ENCODE peak calls at places on chromosomes 5 and 9, in four cellular contexts. C, E, A and F are unnamed samples.

GRCh38 chr9:89659473-89660256 is 54.9 kb downstream of the GADD45G start:
- DNase-seq in C (no peak), E (no peak), A (no peak), F (no peak)

GRCh38 chr9:117278020-117278419 is 136.8 kb downstream of the ASTN2 start:
- DNase-seq in C (no peak), E (no peak), A (no peak), F (no peak)

GRCh38 chr5:139709587-139710369 is 61.6 kb downstream of the CXXC5 start:
- DNase-seq in C (no peak), E (peak; percentile 75), A (no peak), F (no peak)

GRCh38 chr9:34884732-34885131 is 73.4 kb upstream of the PHF24 start:
- DNase-seq in C (no peak), E (peak; percentile 28), A (no peak), F (no peak)

GRCh38 chr9:109176386-109176785 is 9.3 kb upstream of the FRRS1L start:
- DNase-seq in C (no peak), E (no peak), A (no peak), F (no peak)

GRCh38 chr9:133950206-133950915 is 41.8 kb downstream of the VAV2 start:
- DNase-seq in C (no peak), E (no peak), A (peak; percentile 34), F (no peak)

GRCh38 chr5:172939045-172939444 is 20.2 kb upstream of the RPL26L1 start:
- DNase-seq in C (no peak), E (no peak), A (no peak), F (peak; percentile 57)

GRCh38 chr5:66247176-66247960 is 103.3 kb downstream of the SREK1 start:
- DNase-seq in C (no peak), E (no peak), A (peak; percentile 81), F (no peak)

GRCh38 chr5:145951071-145951470 is 14.7 kb downstream of the SH3RF2 start:
- DNase-seq in C (no peak), E (no peak), A (no peak), F (no peak)

GRCh38 chr5:145872486-145872885 is 328 bp downstream of the GRXCR2 start:
- DNase-seq in C (no peak), E (no peak), A (no peak), F (no peak)

GRCh38 chr5:136981936-136982335 is 517.2 kb downstream of the SPOCK1 start:
- DNase-seq in C (no peak), E (no peak), A (no peak), F (no peak)

GRCh38 chr5:37037840-37038239 is 161.3 kb downstream of the NIPBL start:
- DNase-seq in C (no peak), E (no peak), A (no peak), F (no peak)

GRCh38 chr5:95801532-95801931 is 21.0 kb downstream of the GLRX start:
- DNase-seq in C (no peak), E (no peak), A (no peak), F (no peak)

GRCh38 chr5:67679184-67679855 is 482.7 kb upstream of the CD180 start:
- DNase-seq in C (no peak), E (no peak), A (no peak), F (no peak)

GRCh38 chr9:503881-504852 is 289.5 kb downstream of the DOCK8 start:
- DNase-seq in C (peak; percentile 76), E (peak; percentile 93), A (peak; percentile 33), F (peak; percentile 78)

GRCh38 chr5:154571325-154572035 is 93.5 kb upstream of the HAND1 start:
- DNase-seq in C (no peak), E (no peak), A (no peak), F (no peak)

GRCh38 chr9:85502815-85503643 is 238.7 kb downstream of the AGTPBP1 start:
- DNase-seq in C (no peak), E (no peak), A (peak; percentile 3), F (no peak)

GRCh38 chr5:127254729-127255284 is 35.8 kb upstream of the MEGF10 start:
- DNase-seq in C (no peak), E (no peak), A (peak; percentile 69), F (peak; percentile 21)

GRCh38 chr5:32712463-32713395 is 1.6 kb downstream of the NPR3 start:
- DNase-seq in C (no peak), E (no peak), A (no peak), F (no peak)

GRCh38 chr5:1486271-1486670 is 37.5 kb downstream of the LPCAT1 start:
- DNase-seq in C (no peak), E (no peak), A (no peak), F (no peak)

GRCh38 chr5:125112196-125112595 is 365.8 kb upstream of the ZNF608 start:
- DNase-seq in C (no peak), E (no peak), A (peak; percentile 51), F (no peak)

GRCh38 chr9:106700676-106701075 is 162.3 kb upstream of the ZNF462 start:
- DNase-seq in C (no peak), E (no peak), A (peak; percentile 34), F (no peak)

GRCh38 chr9:106701611-106702010 is 161.4 kb upstream of the ZNF462 start:
- DNase-seq in C (no peak), E (no peak), A (no peak), F (no peak)

GRCh38 chr9:106707291-106707690 is 155.7 kb upstream of the ZNF462 start:
- DNase-seq in C (no peak), E (no peak), A (no peak), F (no peak)

GRCh38 chr9:106707722-106708121 is 155.2 kb upstream of the ZNF462 start:
- DNase-seq in C (no peak), E (no peak), A (no peak), F (no peak)

DNA sequence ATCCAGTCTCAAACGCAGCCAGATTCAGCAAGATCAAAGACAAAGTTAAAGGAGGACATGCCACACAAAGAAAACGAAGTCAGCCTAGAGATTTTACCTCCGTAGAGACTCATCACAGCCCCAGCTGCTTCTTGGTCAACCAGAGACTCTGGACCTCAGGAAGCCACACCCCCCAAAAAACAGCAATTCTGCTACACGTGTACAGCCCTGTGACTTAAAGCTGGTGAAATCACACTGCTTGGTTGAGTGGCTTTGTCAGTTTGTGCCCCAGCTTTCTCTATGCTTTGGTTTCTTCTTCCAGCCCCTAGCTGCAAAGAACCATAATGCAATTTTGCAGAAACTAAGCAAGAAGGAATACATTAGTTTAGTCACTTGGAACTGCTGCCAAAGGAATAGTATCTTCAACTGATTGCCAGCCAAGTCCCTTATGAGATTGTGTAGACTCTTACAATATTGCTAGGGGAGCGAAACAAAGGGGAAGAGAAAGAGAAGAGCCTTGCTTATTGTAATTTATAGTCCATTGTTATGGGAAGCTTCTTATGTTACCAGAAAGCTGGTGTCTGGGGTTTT is 158.8 kb upstream of the ZNF462 start:
- DNase-seq in C (no peak), E (no peak), A (no peak), F (no peak)
- TF ChIP-seq CTCF in C (no peak), E (no peak), A (no peak), F (no peak)

GRCh38 chr9:1938135-1938534 is 77.0 kb upstream of the SMARCA2 start:
- DNase-seq in C (no peak), E (peak; percentile 10), A (no peak), F (no peak)

GRCh38 chr9:1939926-1940368 is 75.2 kb upstream of the SMARCA2 start:
- DNase-seq in C (no peak), E (peak; percentile 72), A (no peak), F (peak; percentile 18)

GRCh38 chr9:1938675-1939170 is 76.4 kb upstream of the SMARCA2 start:
- DNase-seq in C (no peak), E (peak; percentile 48), A (no peak), F (no peak)

GRCh38 chr9:1939466-1939865 is 75.7 kb upstream of the SMARCA2 start:
- DNase-seq in C (no peak), E (peak; percentile 15), A (no peak), F (no peak)

DNA sequence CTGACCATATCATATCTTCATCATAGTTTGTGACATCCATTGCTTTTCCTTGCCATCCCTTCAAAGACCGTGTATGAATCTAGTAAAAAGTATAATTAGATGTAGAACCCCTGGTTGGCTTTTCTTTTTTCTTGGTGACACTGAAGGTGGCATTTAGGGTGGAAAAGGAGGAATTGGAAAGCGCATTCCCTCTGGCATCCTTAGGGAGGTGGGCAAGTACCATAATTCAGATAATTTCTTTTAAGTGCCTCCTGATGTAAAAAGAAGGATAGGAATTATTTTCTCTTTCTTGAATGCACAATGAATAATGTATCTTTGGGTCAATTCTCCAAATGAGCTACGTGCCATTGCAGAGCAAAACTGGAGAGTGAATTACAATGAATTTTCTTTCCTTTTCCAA is 73.2 kb upstream of the SMARCA2 start:
- DNase-seq in C (no peak), E (no peak), A (no peak), F (no peak)
- TF ChIP-seq CTCF in C (peak; percentile 39), E (no peak), A (no peak), F (no peak)

DNA sequence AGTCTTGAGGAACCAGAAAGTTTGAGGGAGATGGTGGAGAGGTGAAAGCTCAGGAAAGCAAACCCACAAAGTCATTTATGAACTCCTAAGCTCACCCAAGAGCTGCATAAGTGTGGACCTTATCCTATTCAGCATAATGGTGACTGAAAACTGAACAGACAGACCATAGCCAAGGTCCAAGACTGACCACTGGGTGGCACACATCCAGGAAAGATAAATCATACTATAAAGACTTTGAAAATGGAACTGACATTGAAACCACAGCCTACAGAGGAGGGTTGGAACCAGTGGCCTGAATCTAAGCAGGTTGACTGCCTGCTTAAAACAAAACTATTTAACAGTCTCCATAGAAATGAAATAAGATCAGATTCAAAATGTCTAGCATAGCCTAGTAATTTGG is 121.1 kb upstream of the RGS7BP start:
- DNase-seq in C (no peak), E (peak; percentile 7), A (peak; percentile 20), F (peak; percentile 57)
- TF ChIP-seq CTCF in C (no peak), E (peak; percentile 28), A (peak; percentile 24), F (peak; percentile 48)

GRCh38 chr5:150847334-150847695 is 994 bp downstream of the IRGM start:
- DNase-seq in C (no peak), E (no peak), A (no peak), F (no peak)
- TF ChIP-seq CTCF in C (no peak), E (no peak), A (no peak), F (no peak)

GRCh38 chr5:132427285-132428146 is 58.0 kb downstream of the SLC22A5 start:
- DNase-seq in C (peak; percentile 71), E (peak; percentile 48), A (no peak), F (peak; percentile 46)
- TF ChIP-seq CTCF in C (no peak), E (no peak), A (no peak), F (no peak)